ENCODE peak calls at places on chromosome 7, in six cellular contexts. I is fibroblast of lung; O is iris pigment epithelial cell; G is nephron progenitor cell; U is stimulated activated CD4-positive, alpha-beta T cell treated with anti-CD3 and anti-CD28 coated beads, Interleukin-12 subunit alpha, Interleukin-12 subunit beta, amount 100 ng/mL, for 4 hours; M is NCI-H526 treated with DMSO at 0.1 percent for 48 hours. B is an unnamed sample.
A peak's percentile ranks its signal among the peaks of the same experiment; 100 is the strongest.

GRCh38 chr7:94223375-94224084 is 171.2 kb upstream of the COL1A2 start:
- DNase-seq in I (peak; percentile 68), O (peak; percentile 69), U (no peak), M (no peak), G (peak; percentile 13), B (peak; percentile 50)

GRCh38 chr7:158108646-158109293 is 478.9 kb downstream of the PTPRN2 start:
- DNase-seq in I (no peak), O (no peak), G (no peak), M (no peak), U (no peak), B (no peak)

GRCh38 chr7:72092769-72093168 is 319.4 kb downstream of the CALN1 start:
- DNase-seq in I (no peak), M (no peak), O (no peak), G (no peak), U (no peak), B (no peak)

GRCh38 chr7:50339990-50340500 is 35.5 kb downstream of the IKZF1 start:
- DNase-seq in O (no peak), I (no peak), U (no peak), G (no peak), M (no peak), B (no peak)

GRCh38 chr7:2041496-2042367 is 191.0 kb downstream of the MAD1L1 start:
- DNase-seq in O (no peak), I (no peak), U (no peak), G (no peak), M (no peak), B (no peak)

GRCh38 chr7:38858281-38858884 is 50.6 kb downstream of the VPS41 start:
- DNase-seq in G (no peak), U (no peak), I (peak; percentile 54), O (peak; percentile 82), M (no peak), B (peak; percentile 54)

GRCh38 chr7:14197280-14197679 is 207.8 kb upstream of the ETV1 start:
- DNase-seq in M (no peak), G (no peak), I (peak; percentile 76), U (no peak), O (peak; percentile 44), B (no peak)

GRCh38 chr7:90900640-90901353 is 304.7 kb downstream of the CDK14 start:
- DNase-seq in G (no peak), M (no peak), O (no peak), I (no peak), U (no peak), B (no peak)

GRCh38 chr7:323410-323809 is 33.4 kb downstream of the FOXL3 start:
- DNase-seq in O (no peak), G (no peak), U (no peak), M (no peak), I (no peak), B (peak; percentile 1)

GRCh38 chr7:2909471-2910039 is 65.4 kb upstream of the GNA12 start:
- DNase-seq in M (no peak), O (no peak), G (no peak), I (no peak), U (no peak), B (no peak)

GRCh38 chr7:70582921-70583895 is 548.7 kb upstream of the GALNT17 start:
- DNase-seq in I (no peak), M (no peak), U (no peak), O (no peak), G (no peak), B (no peak)

GRCh38 chr7:6384327-6384726 is 63.4 kb downstream of the DAGLB start:
- DNase-seq in G (no peak), U (no peak), I (no peak), M (no peak), O (no peak), B (no peak)

GRCh38 chr7:31129067-31129466 is 77.0 kb downstream of the ADCYAP1R1 start:
- DNase-seq in M (no peak), O (no peak), G (no peak), U (no peak), I (no peak), B (no peak)

GRCh38 chr7:47817922-47818321 is 130.3 kb downstream of the PKD1L1 start:
- DNase-seq in I (no peak), M (no peak), U (no peak), O (peak; percentile 52), G (no peak), B (peak; percentile 18)

B was measured in AG10803.